ENCODE peak calls at places on chromosomes 13 and 19, in eight cellular contexts. R, Y, T, P, Q, F, C and Z are unnamed samples.
A peak's percentile ranks its signal among the peaks of the same experiment; 100 is the strongest.

GRCh38 chr13:45737571-45738002 is 35.5 kb downstream of the CBY2 start:
- DNase-seq in T (no peak), Y (no peak), R (no peak), F (no peak), P (no peak), Q (no peak), C (no peak), Z (no peak)

GRCh38 chr19:40683437-40683836 is 7.0 kb downstream of the NUMBL start:
- DNase-seq in R (no peak), Y (no peak), Q (no peak), P (no peak), T (no peak), F (no peak), C (no peak), Z (no peak)

GRCh38 chr13:44218501-44219240 is 155.0 kb upstream of the SERP2 start:
- DNase-seq in Q (no peak), T (peak; percentile 33), P (peak; percentile 42), C (peak; percentile 72), Y (peak; percentile 89), R (no peak), F (no peak), Z (peak; percentile 67)

GRCh38 chr13:74040200-74040599 is 94.0 kb downstream of the KLF12 start:
- DNase-seq in T (peak; percentile 42), Q (peak; percentile 46), F (peak; percentile 65), R (no peak), C (peak; percentile 38), Y (peak; percentile 36), P (peak; percentile 28), Z (peak; percentile 36)

GRCh38 chr13:112803422-112803821 is 113.6 kb downstream of the ATP11A start:
- DNase-seq in Q (no peak), Y (no peak), P (no peak), T (no peak), C (no peak), R (no peak), F (no peak), Z (no peak)

GRCh38 chr13:21458457-21458815 is 667 bp downstream of the ZDHHC20 start:
- DNase-seq in Y (peak; percentile 71), C (peak; percentile 18), R (no peak), Q (peak; percentile 67), T (peak; percentile 58), P (no peak), F (peak; percentile 69), Z (no peak)

GRCh38 chr13:54210397-54211050 is 1181.9 kb downstream of the OLFM4 start:
- DNase-seq in Q (no peak), Y (no peak), F (peak; percentile 8), C (no peak), T (no peak), R (peak; percentile 24), P (no peak), Z (no peak)

GRCh38 chr19:55253842-55254624 is 4.8 kb downstream of the PPP6R1 start:
- DNase-seq in C (no peak), Q (peak; percentile 90), F (no peak), P (no peak), T (peak; percentile 29), R (no peak), Y (peak; percentile 45), Z (no peak)

GRCh38 chr19:47093841-47094240 is 19.7 kb downstream of the ZC3H4 start:
- DNase-seq in P (no peak), R (no peak), C (no peak), Y (no peak), T (no peak), Q (peak; percentile 70), F (no peak), Z (no peak)

GRCh38 chr13:49585220-49586157 is at the start of gene RCBTB1:
- DNase-seq in R (no peak), P (peak; percentile 24), Y (peak; percentile 77), Q (peak; percentile 62), T (peak; percentile 67), C (peak; percentile 70), F (peak; percentile 89), Z (peak; percentile 59)

GRCh38 chr13:42970824-42971669 is 21.0 kb downstream of the EPSTI1 start:
- DNase-seq in R (no peak), Q (peak; percentile 62), C (no peak), Y (peak; percentile 47), P (peak; percentile 64), F (peak; percentile 44), T (peak; percentile 49), Z (peak; percentile 63)

GRCh38 chr19:35992902-35993765 is 1.9 kb upstream of the SDHAF1 start:
- DNase-seq in P (no peak), R (no peak), F (no peak), C (no peak), T (no peak), Q (no peak), Y (no peak), Z (no peak)

GRCh38 chr19:57656346-57656745 is 12.4 kb upstream of the ZSCAN4 start:
- DNase-seq in T (no peak), C (no peak), Q (no peak), P (no peak), Y (no peak), F (no peak), R (no peak), Z (no peak)

GRCh38 chr19:38263696-38264485 is 482 bp upstream of the SPINT2 start:
- DNase-seq in C (no peak), F (peak; percentile 97), R (peak; percentile 45), Y (peak; percentile 98), P (peak; percentile 63), Q (peak; percentile 82), T (peak; percentile 75), Z (peak; percentile 53)

GRCh38 chr13:78657699-78658629 is 991 bp downstream of the OBI1 start:
- DNase-seq in Y (no peak), F (no peak), C (no peak), P (no peak), T (no peak), R (no peak), Q (no peak), Z (peak; percentile 17)

GRCh38 chr13:61128850-61129645 is 286.6 kb downstream of the PCDH20 start:
- DNase-seq in Y (no peak), T (no peak), F (no peak), R (peak; percentile 25), Q (no peak), P (no peak), C (no peak), Z (no peak)

GRCh38 chr19:14786421-14786851 is 8.1 kb upstream of the ADGRE2 start:
- DNase-seq in C (no peak), P (no peak), T (peak; percentile 57), Y (no peak), F (peak; percentile 25), Q (no peak), R (no peak), Z (peak; percentile 9)

GRCh38 chr13:106354961-106355360 is 180.5 kb downstream of the EFNB2 start:
- DNase-seq in F (no peak), T (no peak), C (no peak), P (no peak), Q (no peak), R (no peak), Y (no peak), Z (no peak)

DNA sequence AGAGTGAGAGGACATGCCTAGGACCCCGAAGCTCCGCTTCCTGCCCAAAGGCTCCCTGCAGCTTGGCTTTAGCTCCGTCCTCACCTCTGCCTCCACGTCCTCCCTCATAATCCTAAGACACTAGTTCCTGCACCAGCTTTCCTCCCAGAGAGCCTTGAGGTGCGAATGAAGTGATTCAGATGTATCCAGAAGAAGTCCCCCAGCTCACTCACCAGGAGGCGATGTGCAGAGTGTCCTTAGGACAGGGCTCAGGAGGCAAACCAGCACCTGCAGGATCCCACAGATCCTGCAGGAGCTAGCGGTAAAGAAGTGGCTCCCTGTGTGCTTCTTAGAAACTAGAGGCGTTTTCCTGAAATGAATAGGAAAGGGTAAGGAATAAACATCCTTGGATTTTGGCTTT is 109.7 kb downstream of the HSPH1 start:
- DNase-seq in C (no peak), F (no peak), T (no peak), Y (no peak), R (no peak), Q (no peak), P (no peak), Z (no peak)
- TF ChIP-seq CTCF in C (no peak), F (peak; percentile 5), T (no peak), Y (no peak), R (no peak), Q (no peak), P (peak; percentile 45), Z (peak; percentile 4)

GRCh38 chr19:6800991-6801396 is 28.5 kb downstream of the VAV1 start:
- DNase-seq in T (no peak), R (no peak), F (no peak), Q (no peak), P (peak; percentile 71), C (no peak), Y (no peak), Z (peak; percentile 34)
- H3K4me3 ChIP-seq in T (no peak overlapping the region), R (no peak overlapping the region), F (no peak overlapping the region), Q (peak overlapping the region; percentile 37), P (no peak overlapping the region), C (no peak overlapping the region), Y (peak overlapping the region; percentile 35), Z (no peak overlapping the region)

DNA sequence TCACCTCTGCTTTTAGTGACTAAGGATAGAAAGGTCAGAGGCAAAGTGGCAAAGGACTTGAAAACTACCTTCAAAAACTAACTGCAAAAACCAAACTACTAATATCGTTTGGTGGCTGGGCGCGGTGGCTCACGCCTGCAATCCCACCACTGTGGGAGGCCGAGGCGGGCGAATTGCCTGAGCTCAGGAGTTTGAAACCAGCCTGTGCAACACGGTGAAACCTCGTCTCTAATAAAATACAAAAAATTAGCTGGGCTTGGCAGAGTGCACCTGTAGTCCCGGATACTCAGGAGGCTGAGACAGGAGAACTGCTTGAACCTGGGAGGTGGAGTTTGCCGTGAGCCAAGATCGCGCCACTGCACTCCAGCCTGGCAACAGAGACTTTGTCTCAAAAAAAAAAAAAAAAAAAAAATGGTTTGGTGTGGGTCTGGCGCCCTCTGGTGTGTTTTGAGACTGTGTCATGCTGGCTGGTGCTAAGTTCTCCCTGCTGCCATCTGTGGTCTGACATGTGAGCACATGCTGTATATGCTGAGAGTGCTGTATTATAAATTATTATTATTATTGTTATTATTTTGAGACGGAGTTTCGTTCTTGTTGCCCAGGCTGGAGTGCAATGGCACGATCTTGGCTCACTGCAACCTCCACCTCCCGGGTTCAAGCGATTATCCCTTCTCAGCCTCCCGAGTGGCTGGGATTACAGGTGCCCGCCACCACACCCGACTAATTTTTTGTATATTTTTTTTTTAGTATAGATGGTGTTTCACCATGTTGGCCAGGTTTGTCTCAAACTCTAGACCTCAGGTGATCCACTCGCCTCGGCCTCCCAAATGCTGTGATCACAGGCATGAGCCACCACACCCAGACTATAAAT is 36.0 kb upstream of the RNF17 start:
- DNase-seq in Y (peak; percentile 75), C (no peak), T (peak; percentile 77), F (peak; percentile 88), P (peak; percentile 82), R (peak; percentile 49), Q (peak; percentile 60), Z (peak; percentile 92)
- TF ChIP-seq CTCF in Y (no peak), C (peak; percentile 72), T (peak; percentile 76), F (peak; percentile 84), P (peak; percentile 84), R (peak; percentile 84), Q (peak; percentile 79), Z (peak; percentile 81)

DNA sequence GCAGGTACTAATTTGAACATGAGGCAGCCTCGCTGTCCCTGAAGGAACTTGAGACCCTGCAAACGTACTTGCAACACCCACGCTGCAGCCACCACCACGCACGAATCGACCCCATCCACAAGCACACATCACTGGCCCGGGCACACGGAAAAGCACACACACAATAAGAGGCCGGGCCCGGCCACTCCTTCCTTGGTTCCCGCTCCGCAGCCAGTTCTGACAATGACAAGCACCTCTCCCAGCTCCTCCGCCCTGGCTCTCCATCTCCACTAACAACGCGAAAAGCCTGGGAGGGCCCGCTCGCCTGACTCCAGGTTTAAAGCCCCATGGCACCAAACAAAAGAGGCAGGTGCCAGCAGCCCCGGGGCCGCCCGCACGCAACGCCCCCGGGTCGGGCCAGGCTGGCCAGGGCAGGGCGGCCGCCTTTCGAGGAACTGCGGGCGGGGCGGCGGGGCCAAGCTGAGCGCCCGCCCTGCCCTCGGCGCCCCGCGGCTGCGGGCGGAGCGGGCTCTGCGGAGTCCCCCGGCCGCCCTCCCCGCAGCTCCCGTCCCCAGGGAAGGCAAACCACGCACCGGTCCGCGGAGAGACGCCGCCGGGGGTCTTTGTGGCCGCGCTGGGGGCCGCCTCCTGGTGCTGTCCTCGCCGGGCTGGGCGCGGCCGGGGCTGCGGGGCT is 504 bp downstream of the DCLK1 start:
- DNase-seq in Y (no peak), F (peak; percentile 29), C (peak; percentile 39), R (no peak), Q (no peak), P (no peak), T (no peak), Z (no peak)
- H3K4me3 ChIP-seq in Y (peak overlapping the region; percentile 69), F (peak overlapping the region; percentile 41), C (peak overlapping the region; percentile 60), R (peak overlapping the region; percentile 47), Q (peak overlapping the region; percentile 18), P (peak overlapping the region; percentile 50), T (no peak overlapping the region), Z (peak overlapping the region; percentile 54)